ENCODE peak calls at places on chromosomes 4 and X, in nine cellular contexts. I is kidney epithelial cell, H is cardiac fibroblast, O is nephron progenitor cell, C is suprapubic skin, S is spleen, P is left lung, Q is SK-N-SH, N is testis. K is an unnamed sample.

GRCh38 chrX:47169726-47170515 is 23.7 kb upstream of the UBA1 start:
- DNase-seq in I (no peak), H (peak), O (no peak), C (peak), S (peak), P (no peak), Q (peak), N (peak), K (no peak)

GRCh38 chr4:44368413-44369167 is 80.0 kb downstream of the KCTD8 start:
- DNase-seq in I (no peak), H (no peak), O (no peak), C (no peak), S (no peak), P (no peak), Q (no peak), N (no peak), K (no peak)

GRCh38 chr4:113444386-113444785 is 317.2 kb downstream of the CAMK2D start:
- DNase-seq in I (no peak), H (peak), O (no peak), C (no peak), S (no peak), P (no peak), Q (no peak), N (peak), K (no peak)

GRCh38 chrX:108267561-108267960 is 170.7 kb downstream of the COL4A6 start:
- DNase-seq in I (no peak), H (peak), O (no peak), C (no peak), S (no peak), P (no peak), Q (no peak), N (no peak), K (no peak)

GRCh38 chrX:3811331-3812311 is 98.2 kb upstream of the PRKX start:
- DNase-seq in I (no peak), H (peak), O (no peak), C (no peak), S (peak), P (no peak), Q (peak), N (no peak), K (no peak)

GRCh38 chrX:2449135-2449886 is 51.5 kb downstream of the DHRSX start:
- DNase-seq in I (no peak), H (no peak), O (peak), C (no peak), S (peak), P (no peak), Q (no peak), N (no peak), K (no peak)

GRCh38 chrX:38018734-38019410 is 12.5 kb downstream of the SYTL5 start:
- DNase-seq in I (no peak), H (no peak), O (no peak), C (no peak), S (no peak), P (no peak), Q (no peak), N (peak), K (no peak)

GRCh38 chr4:2284934-2285664 is 23.2 kb upstream of the MXD4 start:
- DNase-seq in I (peak), H (peak), O (no peak), C (peak), S (no peak), P (peak), Q (no peak), N (no peak), K (no peak)

GRCh38 chrX:39613508-39613921 is 484.2 kb downstream of the BCOR start:
- DNase-seq in I (peak), H (no peak), O (peak), C (no peak), S (no peak), P (no peak), Q (peak), N (no peak), K (peak)

GRCh38 chrX:69317721-69318120 is 152.5 kb upstream of the PJA1 start:
- DNase-seq in I (no peak), H (no peak), O (no peak), C (no peak), S (peak), P (no peak), Q (peak), N (no peak), K (no peak)

GRCh38 chr4:188439641-188440311 is 300.5 kb downstream of the TRIML1 start:
- DNase-seq in I (no peak), H (peak), O (no peak), C (no peak), S (no peak), P (no peak), Q (peak), N (no peak), K (no peak)

GRCh38 chr4:81454498-81454897 is 17.2 kb downstream of the RASGEF1B start:
- DNase-seq in I (no peak), H (peak), O (no peak), C (no peak), S (no peak), P (no peak), Q (no peak), N (no peak), K (no peak)

GRCh38 chrX:45850775-45851433 is 650.2 kb upstream of the DIPK2B start:
- DNase-seq in I (no peak), H (peak), O (peak), C (no peak), S (peak), P (peak), Q (peak), N (peak), K (peak)

GRCh38 chrX:22314692-22315091 is 42.0 kb downstream of the CBLL2 start:
- DNase-seq in I (no peak), H (peak), O (no peak), C (no peak), S (no peak), P (no peak), Q (no peak), N (no peak), K (no peak)

GRCh38 chr4:107791902-107792301 is 32.8 kb upstream of the SGMS2 start:
- DNase-seq in I (no peak), H (peak), O (no peak), C (no peak), S (no peak), P (no peak), Q (no peak), N (no peak), K (no peak)

GRCh38 chr4:153518637-153519384 is 52.7 kb downstream of the TMEM131L start:
- DNase-seq in I (no peak), H (no peak), O (no peak), C (no peak), S (no peak), P (no peak), Q (no peak), N (no peak), K (no peak)

GRCh38 chr4:156971623-156972369 is at the start of gene PDGFC:
- DNase-seq in I (no peak), H (peak), O (peak), C (peak), S (peak), P (peak), Q (peak), N (peak), K (peak)

GRCh38 chrX:140918398-140919043 is 83.9 kb upstream of the SPANXB1 start:
- DNase-seq in I (peak), H (peak), O (peak), C (no peak), S (no peak), P (no peak), Q (peak), N (peak), K (no peak)

GRCh38 chr4:6402566-6403399 is 69.6 kb downstream of the PPP2R2C start:
- DNase-seq in I (no peak), H (no peak), O (no peak), C (no peak), S (no peak), P (peak), Q (no peak), N (no peak), K (no peak)

GRCh38 chrX:70231666-70232065 is 2.8 kb upstream of the AWAT1 start:
- DNase-seq in I (no peak), H (no peak), O (no peak), C (no peak), S (no peak), P (no peak), Q (no peak), N (no peak), K (no peak)

GRCh38 chr4:64911846-64912245 is 502.6 kb upstream of the TECRL start:
- DNase-seq in I (no peak), H (no peak), O (no peak), C (no peak), S (no peak), P (no peak), Q (no peak), N (no peak), K (no peak)

GRCh38 chr4:22970665-22971064 is 277.9 kb downstream of the GBA3 start:
- DNase-seq in I (no peak), H (no peak), O (no peak), C (no peak), S (no peak), P (no peak), Q (no peak), N (no peak), K (no peak)

GRCh38 chrX:132373610-132374009 is 115.2 kb downstream of the MBNL3 start:
- DNase-seq in I (no peak), H (no peak), O (no peak), C (no peak), S (no peak), P (no peak), Q (no peak), N (no peak), K (no peak)

GRCh38 chrX:132375941-132376340 is 112.9 kb downstream of the MBNL3 start:
- DNase-seq in I (no peak), H (no peak), O (no peak), C (no peak), S (no peak), P (no peak), Q (no peak), N (no peak), K (no peak)
- TF ChIP-seq CTCF in I (peak), H (peak), O (peak), C (no peak), S (no peak), P (peak), Q (peak), N (no peak), K (no peak)

GRCh38 chr4:126582737-126583136 is 1050.0 kb upstream of the INTU start:
- DNase-seq in I (no peak), H (no peak), O (no peak), C (no peak), S (no peak), P (peak), Q (no peak), N (peak), K (no peak)

GRCh38 chr4:126583509-126583908 is 1049.2 kb upstream of the INTU start:
- DNase-seq in I (no peak), H (peak), O (no peak), C (no peak), S (no peak), P (no peak), Q (no peak), N (peak), K (no peak)
- TF ChIP-seq CTCF in I (peak), H (peak), O (no peak), C (no peak), S (no peak), P (peak), Q (peak), N (peak), K (no peak)

GRCh38 chrX:16883487-16883804 is 13.3 kb upstream of the RBBP7 start:
- DNase-seq in I (no peak), H (no peak), O (no peak), C (no peak), S (no peak), P (no peak), Q (no peak), N (no peak), K (no peak)
- TF ChIP-seq CTCF in I (no peak), H (no peak), O (no peak), C (no peak), S (no peak), P (no peak), Q (no peak), N (no peak), K (no peak)

GRCh38 chr4:83771113-83771705 is 235.3 kb downstream of the GPAT3 start:
- DNase-seq in I (no peak), H (peak), O (peak), C (no peak), S (no peak), P (peak), Q (peak), N (peak), K (peak)
- TF ChIP-seq CTCF in I (peak), H (peak), O (peak), C (peak), S (peak), P (peak), Q (peak), N (peak), K (peak)

K was measured in mesothelial cell of epicardium.